ENCODE peak calls at places on chromosomes 2 and 18, in four cellular contexts. V is heart left ventricle, N is breast epithelium, W is body of pancreas. Q is an unnamed sample.

GRCh38 chr2:120914839-120915521 is 179.3 kb downstream of the GLI2 start:
- DNase-seq in N (peak), W (peak), V (peak), Q (peak)

GRCh38 chr2:177553176-177553909 is 160.8 kb downstream of the AGPS start:
- DNase-seq in V (no peak), W (no peak), N (no peak), Q (peak)

GRCh38 chr2:126843046-126843445 is 55.6 kb upstream of the TEX51 start:
- DNase-seq in W (no peak), V (no peak), N (no peak), Q (no peak)

GRCh38 chr2:109527846-109528705 is 85.7 kb downstream of the SEPTIN10 start:
- DNase-seq in W (no peak), V (no peak), N (no peak), Q (no peak)

GRCh38 chr2:215750763-215751162 is 262.6 kb downstream of the MREG start:
- DNase-seq in N (no peak), W (no peak), V (no peak), Q (no peak)

GRCh38 chr2:33617989-33618388 is 18.9 kb upstream of the FAM98A start:
- DNase-seq in N (no peak), W (no peak), V (no peak), Q (no peak)

GRCh38 chr18:34493566-34494358 is 216.3 kb upstream of the DTNA start:
- DNase-seq in N (peak), W (peak), V (peak), Q (no peak)

GRCh38 chr2:104378853-104379374 is 475.0 kb upstream of the POU3F3 start:
- DNase-seq in W (no peak), V (no peak), N (no peak), Q (no peak)

GRCh38 chr18:54880706-54881105 is 52.4 kb downstream of the RAB27B start:
- DNase-seq in W (no peak), V (no peak), N (no peak), Q (peak)

GRCh38 chr2:15939854-15940660 is at the start of gene MYCN:
- DNase-seq in W (peak), V (no peak), N (peak), Q (peak)

GRCh38 chr2:228853151-228853550 is 417.9 kb downstream of the PID1 start:
- DNase-seq in W (no peak), V (no peak), N (no peak), Q (no peak)

GRCh38 chr2:213119061-213119809 is 32.2 kb downstream of the IKZF2 start:
- DNase-seq in N (no peak), V (no peak), W (no peak), Q (no peak)

GRCh38 chr2:40282428-40282827 is 169.5 kb downstream of the SLC8A1 start:
- DNase-seq in V (no peak), N (no peak), W (no peak), Q (no peak)

GRCh38 chr2:241190291-241190981 is 2.0 kb downstream of the ANO7 start:
- DNase-seq in V (peak), N (no peak), W (no peak), Q (no peak)

GRCh38 chr2:223735659-223736244 is 101.6 kb downstream of the AP1S3 start:
- DNase-seq in N (no peak), V (no peak), W (no peak), Q (no peak)

GRCh38 chr18:69400976-69401474 is 337 bp downstream of the DOK6 start:
- DNase-seq in V (peak), N (no peak), W (no peak), Q (no peak)

GRCh38 chr2:235414422-235414821 is 79.4 kb upstream of the AGAP1 start:
- DNase-seq in N (no peak), W (peak), V (no peak), Q (no peak)

GRCh38 chr2:122191331-122191730 is 435.9 kb downstream of the TSN start:
- DNase-seq in N (no peak), V (no peak), W (peak), Q (peak)

GRCh38 chr2:181258761-181259160 is 198.4 kb upstream of the ITGA4 start:
- DNase-seq in W (no peak), V (no peak), N (no peak), Q (no peak)

GRCh38 chr2:144241801-144242200 is 278.1 kb downstream of the ZEB2 start:
- DNase-seq in N (no peak), V (no peak), W (no peak), Q (no peak)

GRCh38 chr2:13413989-13414388 is 697.3 kb downstream of the TRIB2 start:
- DNase-seq in N (no peak), V (no peak), W (no peak), Q (no peak)

GRCh38 chr18:13547347-13547746 is 179.0 kb downstream of the FAM210A start:
- DNase-seq in V (no peak), N (no peak), W (no peak), Q (no peak)

GRCh38 chr18:73296686-73297085 is 428.9 kb upstream of the NETO1 start:
- DNase-seq in W (no peak), V (no peak), N (no peak), Q (no peak)

GRCh38 chr2:133791191-133791590 is 222.9 kb upstream of the NCKAP5 start:
- DNase-seq in V (no peak), W (no peak), N (no peak), Q (no peak)

GRCh38 chr2:1707771-1708351 is 36.5 kb downstream of the PXDN start:
- DNase-seq in N (peak), W (no peak), V (peak), Q (no peak)

GRCh38 chr2:197042613-197043248 is 116.2 kb upstream of the PGAP1 start:
- DNase-seq in N (no peak), W (no peak), V (no peak), Q (no peak)

GRCh38 chr2:157227592-157227991 is 29.9 kb upstream of the GALNT5 start:
- DNase-seq in N (no peak), W (no peak), V (no peak), Q (no peak)

GRCh38 chr2:42171396-42171971 is 2.3 kb downstream of the EML4 start:
- DNase-seq in V (no peak), N (no peak), W (no peak), Q (peak)

GRCh38 chr2:127581050-127581345 is 45.5 kb downstream of the MYO7B start:
- DNase-seq in V (no peak), N (no peak), W (no peak), Q (no peak)

GRCh38 chr18:51196811-51197660 is 445 bp downstream of the MEX3C start:
- DNase-seq in N (peak), V (peak), W (peak), Q (peak)

GRCh38 chr2:73099486-73099885 is 13.3 kb downstream of the RAB11FIP5 start:
- DNase-seq in W (no peak), N (no peak), V (peak), Q (no peak)
- TF ChIP-seq POLR2A in W (no peak), N (no peak), V (no peak), Q (no peak)

GRCh38 chr2:8884812-8885211 is 47.4 kb upstream of the KIDINS220 start:
- DNase-seq in N (no peak), V (no peak), W (no peak), Q (no peak)

GRCh38 chr2:8888963-8889362 is 51.5 kb upstream of the KIDINS220 start:
- DNase-seq in W (no peak), V (no peak), N (no peak), Q (no peak)

GRCh38 chr2:8885449-8886196 is 48.2 kb upstream of the KIDINS220 start:
- DNase-seq in W (no peak), V (no peak), N (no peak), Q (no peak)

GRCh38 chr2:8886876-8887275 is 49.5 kb upstream of the KIDINS220 start:
- DNase-seq in V (no peak), N (no peak), W (no peak), Q (no peak)

DNA sequence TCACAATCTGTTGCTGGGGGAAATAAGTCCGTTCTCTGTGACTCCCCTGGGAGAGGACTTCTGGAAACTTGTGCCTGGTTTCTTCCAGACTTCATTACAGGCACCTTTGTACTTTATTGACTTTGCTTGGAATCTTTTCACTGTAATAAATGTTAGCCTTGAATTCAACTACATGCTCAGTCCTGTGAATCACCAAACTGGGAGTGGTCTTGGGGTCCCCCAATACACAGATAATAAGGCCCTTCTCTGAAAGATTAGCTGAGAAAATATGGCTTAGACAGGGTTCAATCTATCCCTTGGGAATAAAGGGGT is 48.7 kb upstream of the KIDINS220 start:
- DNase-seq in V (no peak), W (no peak), N (no peak), Q (no peak)
- TF ChIP-seq POLR2A in V (no peak), W (no peak), N (no peak), Q (no peak)

DNA sequence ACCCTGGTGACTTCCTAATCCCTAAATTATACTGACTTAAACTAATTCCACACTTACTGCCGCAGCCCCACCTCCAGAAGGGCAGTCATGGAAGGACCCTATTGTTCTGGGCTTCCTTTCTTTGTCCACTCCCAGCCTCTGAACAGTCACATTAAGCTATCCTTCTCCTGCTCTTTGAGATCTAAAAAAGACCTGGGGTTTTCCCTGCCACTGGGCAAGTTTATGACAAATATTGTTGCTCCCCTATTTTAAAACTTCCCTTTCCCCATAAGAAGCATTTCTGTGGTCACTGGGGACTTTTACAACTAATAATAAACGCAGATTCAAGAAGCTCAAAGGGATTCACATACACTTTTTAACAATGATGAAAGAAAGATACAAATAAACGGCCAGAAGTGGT is 47.2 kb upstream of the XPO1 start:
- DNase-seq in N (no peak), W (no peak), V (no peak), Q (no peak)
- TF ChIP-seq POLR2A in N (no peak), W (no peak), V (no peak), Q (no peak)

GRCh38 chr2:68687018-68687417 is 43.6 kb downstream of the PROKR1 start:
- DNase-seq in N (no peak), V (no peak), W (no peak), Q (no peak)

GRCh38 chr2:68686178-68686577 is 42.8 kb downstream of the PROKR1 start:
- DNase-seq in V (no peak), N (no peak), W (no peak), Q (no peak)

GRCh38 chr2:68692511-68692910 is 42.1 kb upstream of the ARHGAP25 start:
- DNase-seq in N (no peak), W (no peak), V (no peak), Q (no peak)

GRCh38 chr2:68690851-68691250 is 43.8 kb upstream of the ARHGAP25 start:
- DNase-seq in N (no peak), W (no peak), V (no peak), Q (no peak)

GRCh38 chr2:68689553-68690537 is 44.8 kb upstream of the ARHGAP25 start:
- DNase-seq in W (no peak), V (no peak), N (no peak), Q (no peak)
- TF ChIP-seq POLR2A in W (no peak), V (no peak), N (no peak), Q (no peak)

DNA sequence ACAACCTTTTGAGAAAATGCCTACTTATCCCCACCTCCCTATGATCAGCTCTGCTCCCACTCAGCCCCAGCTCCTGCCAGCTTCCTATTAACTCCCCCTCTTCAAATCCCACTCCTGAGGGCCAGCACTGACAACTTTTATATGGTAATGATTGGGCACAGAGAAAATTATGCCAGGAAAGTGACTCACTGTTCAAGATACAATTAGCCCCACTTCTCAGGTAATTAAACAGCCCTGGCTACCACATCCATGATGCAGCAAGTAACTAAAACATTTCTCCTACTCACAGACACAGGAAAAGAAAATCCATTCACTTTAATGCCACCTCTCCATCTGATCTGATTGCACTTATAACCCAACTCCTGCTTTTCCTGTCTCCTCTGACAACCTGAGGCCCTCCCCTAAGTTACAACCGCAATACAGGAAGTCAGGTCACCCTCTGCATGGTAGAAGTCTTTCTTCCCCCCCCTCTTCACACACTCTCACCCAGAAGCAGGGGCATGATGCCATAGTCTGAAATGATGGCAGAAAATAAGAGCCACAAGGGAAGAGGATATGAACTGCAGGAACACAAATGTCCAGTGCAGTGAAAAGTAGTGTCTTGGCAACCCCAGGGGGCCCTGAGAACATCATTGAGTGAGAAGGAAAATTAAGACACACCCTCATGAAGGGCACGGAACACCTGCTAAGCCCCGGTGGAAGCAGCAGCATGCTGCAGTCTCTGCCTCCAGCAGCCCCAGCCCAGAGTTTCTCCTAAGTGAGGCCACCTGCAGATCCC is 54.4 kb downstream of the STK39 start:
- DNase-seq in W (no peak), N (no peak), V (no peak), Q (no peak)
- TF ChIP-seq POLR2A in W (no peak), N (no peak), V (no peak), Q (no peak)

GRCh38 chr2:135876066-135876711 is at the start of gene MCM6:
- DNase-seq in V (peak), N (peak), W (peak), Q (peak)
- TF ChIP-seq POLR2A in V (no peak), N (no peak), W (peak), Q (peak)

GRCh38 chr2:74391580-74392448 is 11.7 kb upstream of the DCTN1 start:
- DNase-seq in W (peak), N (peak), V (peak), Q (peak)
- TF ChIP-seq POLR2A in W (peak), N (no peak), V (no peak), Q (no peak)

DNA sequence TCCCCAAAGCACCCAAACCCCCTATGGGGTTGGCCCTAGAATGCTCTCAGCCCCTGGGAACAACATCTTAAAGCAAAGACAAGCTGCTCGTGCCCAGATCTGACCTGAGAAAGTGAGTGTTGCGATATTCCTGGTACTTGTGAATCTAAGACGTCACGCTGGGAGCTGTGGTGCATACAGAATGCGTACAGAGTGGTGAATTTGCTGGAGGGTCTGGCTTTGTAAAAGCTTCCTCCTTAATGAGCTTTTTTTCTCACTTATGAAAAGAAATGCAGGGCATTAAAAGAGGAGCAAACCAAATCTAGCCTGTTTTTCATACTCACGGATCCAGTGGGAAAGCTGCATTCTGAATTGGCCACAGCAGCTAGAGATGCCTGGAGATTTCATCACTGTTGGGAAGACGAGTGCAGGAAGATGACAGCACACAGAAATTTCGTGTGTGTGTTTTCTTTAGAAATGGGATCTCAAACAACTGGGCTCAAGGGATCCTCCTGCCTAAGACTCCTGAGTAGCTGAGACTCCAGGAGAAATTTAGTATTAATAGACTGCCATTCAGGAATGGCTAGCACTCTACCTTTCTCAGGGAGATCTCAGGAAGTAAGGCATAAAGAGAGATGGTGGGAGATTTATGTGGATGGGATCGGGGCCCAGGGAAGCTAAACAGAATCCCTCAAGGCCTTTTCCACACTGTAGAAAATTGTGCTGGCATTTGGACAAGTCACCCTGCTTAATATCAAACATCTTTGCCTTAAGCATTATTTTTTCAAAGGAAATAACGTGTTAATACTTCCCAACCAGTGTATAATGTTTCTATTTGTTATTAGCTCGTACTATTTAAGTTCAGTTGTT is 181.3 kb downstream of the ALPK2 start:
- DNase-seq in N (no peak), W (no peak), V (no peak), Q (no peak)
- TF ChIP-seq POLR2A in N (no peak), W (no peak), V (no peak), Q (no peak)

GRCh38 chr2:239523944-239524310 is 123.1 kb upstream of the HDAC4 start:
- DNase-seq in V (no peak), W (no peak), N (no peak), Q (no peak)
- TF ChIP-seq POLR2A in V (no peak), W (no peak), N (no peak), Q (no peak)

DNA sequence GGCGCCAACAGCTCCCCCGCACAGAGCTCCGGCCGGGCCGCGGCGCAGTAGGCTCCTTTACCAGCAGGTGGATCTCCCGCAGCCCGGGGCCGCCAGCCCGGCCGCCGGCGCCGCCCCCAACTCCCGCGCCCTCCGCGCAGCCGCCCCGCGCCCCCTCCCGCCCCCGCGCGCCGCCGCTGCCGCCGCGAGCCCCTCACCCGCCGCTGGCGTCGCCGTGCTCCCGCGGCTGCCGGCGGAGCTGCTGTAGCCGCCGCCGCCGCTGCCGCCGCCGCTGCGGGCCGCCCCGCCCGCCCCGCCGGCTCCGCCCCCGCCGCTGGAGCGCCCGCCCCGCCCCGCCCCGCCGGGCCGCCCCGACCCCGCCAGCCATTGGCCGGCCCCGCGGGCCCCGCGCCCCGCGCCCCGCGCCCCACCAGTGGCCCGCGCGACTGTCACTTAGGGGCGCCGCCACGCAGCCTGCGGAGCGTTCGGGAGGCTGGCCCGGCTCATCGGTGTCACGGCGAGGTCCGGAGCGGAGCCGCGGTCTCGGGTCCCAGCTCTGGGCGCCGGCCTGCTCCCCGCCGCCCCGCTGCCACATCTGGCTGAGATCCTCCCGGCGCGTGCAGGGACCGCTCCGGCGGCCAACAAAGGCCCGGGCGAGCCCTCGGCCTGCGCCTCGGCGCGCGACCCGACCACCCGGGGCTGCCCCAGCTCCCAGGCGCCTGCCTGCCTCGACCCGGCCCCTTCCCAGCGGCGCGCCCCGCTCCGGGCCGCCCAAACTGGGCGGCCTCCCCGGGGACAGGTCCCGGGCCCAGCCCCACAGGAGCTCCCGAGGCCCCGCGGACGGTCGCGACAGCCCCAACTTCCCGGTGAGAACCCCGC is at the start of gene MGAT4A:
- DNase-seq in N (peak), W (peak), V (peak), Q (peak)
- TF ChIP-seq POLR2A in N (no peak), W (peak), V (no peak), Q (no peak)